ENCODE peak calls at places on chromosomes 1 and 21, in four cellular contexts. Q is K562, J is HepG2, G is GM12878. Z is an unnamed sample.

GRCh38 chr1:88640060-88640459 is 44.0 kb upstream of the PKN2 start:
- DNase-seq in G (no peak), Q (no peak), J (no peak), Z (no peak)

GRCh38 chr21:41932191-41932575 is 21.6 kb downstream of the C2CD2 start:
- DNase-seq in J (no peak), G (no peak), Q (no peak), Z (no peak)

GRCh38 chr1:40965531-40965930 is 14.0 kb upstream of the CTPS1 start:
- DNase-seq in G (no peak), J (no peak), Q (no peak), Z (no peak)

GRCh38 chr1:46489638-46490602 is at the start of gene DMBX1:
- DNase-seq in G (no peak), Q (peak), J (no peak), Z (peak)

GRCh38 chr1:206106328-206107167 is 10.6 kb downstream of the AVPR1B start:
- DNase-seq in J (peak), G (peak), Q (peak), Z (peak)

GRCh38 chr1:158095737-158096335 is 84.9 kb upstream of the CD1D start:
- DNase-seq in J (no peak), Q (peak), G (no peak), Z (peak)

GRCh38 chr1:197783510-197783948 is 8.2 kb upstream of the DENND1B start:
- DNase-seq in J (no peak), Q (no peak), G (no peak), Z (no peak)

GRCh38 chr1:42266253-42267135 is 68.5 kb downstream of the FOXJ3 start:
- DNase-seq in G (no peak), Q (no peak), J (no peak), Z (no peak)

GRCh38 chr1:54984126-54984842 is 3.9 kb downstream of the TMEM61 start:
- DNase-seq in Q (no peak), J (no peak), G (no peak), Z (no peak)

GRCh38 chr1:28249013-28249870 is 10.1 kb upstream of the SESN2 start:
- DNase-seq in J (no peak), G (no peak), Q (peak), Z (no peak)

GRCh38 chr1:157734328-157734727 is 33.8 kb upstream of the FCRL3 start:
- DNase-seq in Q (no peak), J (no peak), G (no peak), Z (no peak)

GRCh38 chr1:9345471-9345870 is 52.8 kb downstream of the SPSB1 start:
- DNase-seq in G (no peak), Q (no peak), J (no peak), Z (no peak)

GRCh38 chr1:188715566-188715965 is 1762.1 kb downstream of the BRINP3 start:
- DNase-seq in Q (no peak), J (peak), G (no peak), Z (no peak)

GRCh38 chr1:65946376-65946775 is 153.7 kb downstream of the PDE4B start:
- DNase-seq in Q (no peak), J (no peak), G (no peak), Z (no peak)

GRCh38 chr1:53807916-53808315 is 30.2 kb downstream of the NDC1 start:
- DNase-seq in J (no peak), G (no peak), Q (no peak), Z (no peak)

GRCh38 chr1:166865931-166866330 is 10.1 kb downstream of the TADA1 start:
- DNase-seq in Q (no peak), J (no peak), G (no peak), Z (no peak)

GRCh38 chr1:152009691-152010090 is 16.0 kb upstream of the S100A10 start:
- DNase-seq in J (no peak), G (no peak), Q (no peak), Z (no peak)

GRCh38 chr1:240455228-240455821 is 156.6 kb downstream of the GREM2 start:
- DNase-seq in G (no peak), J (no peak), Q (no peak), Z (no peak)

GRCh38 chr1:226945106-226945857 is 5.2 kb downstream of the COQ8A start:
- DNase-seq in J (peak), G (no peak), Q (no peak), Z (no peak)

GRCh38 chr1:171742577-171742922 is 685 bp upstream of the VAMP4 start:
- DNase-seq in J (no peak), Q (peak), G (no peak), Z (no peak)

GRCh38 chr1:166673722-166674121 is 165.6 kb upstream of the POGK start:
- DNase-seq in Q (no peak), J (no peak), G (no peak), Z (no peak)

GRCh38 chr1:185862235-185862634 is 128.0 kb downstream of the HMCN1 start:
- DNase-seq in J (no peak), Q (peak), G (no peak), Z (no peak)

GRCh38 chr1:158607296-158607695 is 2.2 kb downstream of the OR10Z1 start:
- DNase-seq in G (no peak), Q (no peak), J (no peak), Z (no peak)

GRCh38 chr1:17606826-17607440 is 67.4 kb downstream of the ARHGEF10L start:
- DNase-seq in J (peak), G (no peak), Q (peak), Z (peak)

GRCh38 chr1:39370602-39371001 is 120.8 kb upstream of the BMP8A start:
- DNase-seq in J (no peak), G (no peak), Q (no peak), Z (no peak)

GRCh38 chr1:30895382-30895941 is 13.1 kb downstream of the SDC3 start:
- DNase-seq in G (no peak), Q (peak), J (no peak), Z (no peak)

GRCh38 chr1:18951818-18952391 is 4.6 kb downstream of the IFFO2 start:
- DNase-seq in Q (no peak), G (peak), J (no peak), Z (peak)

GRCh38 chr1:113282897-113283285 is 107.4 kb upstream of the MAGI3 start:
- DNase-seq in G (no peak), J (no peak), Q (no peak), Z (no peak)

GRCh38 chr1:156797212-156797871 is 19.3 kb downstream of the SH2D2A start:
- DNase-seq in J (peak), G (no peak), Q (peak), Z (no peak)

GRCh38 chr21:13937236-13937635 is 273.5 kb downstream of the LIPI start:
- DNase-seq in G (no peak), Q (no peak), J (no peak), Z (no peak)
- TF ChIP-seq TAF1 in G (no peak), Q (no peak), J (no peak), Z (no peak)

DNA sequence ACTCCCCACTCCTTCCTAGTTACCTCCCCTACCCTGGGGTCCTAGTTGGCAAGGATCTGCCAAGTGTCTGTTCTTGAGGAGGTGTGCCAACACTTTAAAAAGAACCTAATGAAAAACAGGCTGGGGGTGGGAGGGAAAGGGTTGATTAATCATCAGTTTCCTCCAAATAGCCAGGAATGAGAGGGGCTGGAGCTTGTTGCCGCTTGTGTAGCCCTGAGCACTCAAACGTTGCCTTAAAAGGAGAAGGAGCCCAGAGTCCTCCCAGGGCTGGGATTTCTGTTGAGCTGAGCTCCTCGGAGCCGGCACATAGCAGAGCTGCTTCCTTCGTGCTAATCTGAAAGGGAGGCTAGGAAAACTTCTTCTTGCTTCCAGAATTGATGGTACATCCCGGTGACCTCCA is 15.9 kb downstream of the SHISA4 start:
- DNase-seq in G (no peak), Q (no peak), J (no peak), Z (no peak)
- TF ChIP-seq POLR2A in G (no peak), Q (no peak), J (no peak), Z (no peak)

DNA sequence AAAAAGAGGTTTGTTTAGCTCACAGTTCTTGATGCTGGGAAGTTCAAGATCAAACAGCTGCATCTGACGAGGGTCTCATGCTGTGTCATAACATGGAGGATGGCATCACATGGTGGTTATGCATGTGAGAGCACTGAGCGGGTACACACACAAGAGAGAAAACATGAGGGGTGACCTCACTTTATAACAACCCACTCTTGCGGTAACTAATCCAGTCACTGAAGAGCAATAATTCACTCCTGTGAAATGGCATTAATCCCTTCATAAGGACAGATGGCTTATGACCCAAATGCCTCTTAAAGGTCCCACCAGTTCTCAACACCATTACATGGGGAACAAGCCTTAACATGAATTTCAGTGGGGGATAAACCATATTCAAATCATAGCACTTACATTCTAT is 23.2 kb upstream of the CHIT1 start:
- DNase-seq in J (no peak), Q (no peak), G (no peak), Z (no peak)
- TF ChIP-seq TAF1 in J (no peak), Q (no peak), G (no peak), Z (no peak)

DNA sequence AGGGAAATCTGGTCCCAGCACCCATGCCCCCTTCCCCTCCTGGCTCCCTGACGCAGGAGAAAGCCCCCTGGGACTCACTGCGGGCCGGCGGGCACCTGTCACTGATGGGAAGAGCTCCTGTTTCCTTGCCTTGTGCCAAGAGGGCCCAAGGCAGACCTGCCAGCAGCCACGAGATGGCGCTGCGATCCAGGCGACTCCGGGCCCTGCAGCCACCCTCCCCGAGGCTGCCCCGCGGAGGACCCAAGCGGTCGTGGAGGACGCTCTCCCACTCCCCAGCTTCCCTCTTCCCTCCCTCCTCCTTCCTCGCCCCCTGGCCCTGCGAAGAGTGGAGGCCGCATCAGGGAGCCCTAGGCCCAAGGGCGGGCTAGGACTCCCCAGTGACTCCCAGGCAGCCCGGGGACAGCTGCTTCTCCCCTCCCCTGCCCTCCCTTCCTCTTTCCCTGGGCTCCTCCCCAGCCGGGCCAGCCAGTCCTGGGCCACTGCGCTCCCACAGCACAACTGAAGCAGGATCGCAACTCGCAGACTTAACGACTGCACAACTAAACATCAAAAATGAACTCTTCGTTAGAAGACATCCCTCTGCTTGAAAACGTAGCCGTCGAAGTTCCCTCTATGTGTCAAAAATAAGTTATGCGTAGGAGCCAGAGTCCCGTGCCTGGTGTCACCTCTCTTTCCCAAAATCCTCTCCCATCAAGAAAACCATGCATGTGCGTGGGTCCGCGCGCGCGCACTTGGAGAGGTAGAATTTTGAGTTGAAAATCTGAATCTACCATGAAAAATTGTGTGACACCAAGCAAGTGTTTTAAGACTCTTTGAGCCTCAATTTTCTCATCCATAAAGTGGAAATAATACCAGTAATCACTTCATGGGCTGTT is 34.2 kb downstream of the BATF3 start:
- DNase-seq in G (no peak), Q (peak), J (peak), Z (peak)
- TF ChIP-seq POLR2A in G (no peak), Q (no peak), J (no peak), Z (no peak)

Z was measured in GM12892.